ENCODE peak calls at places on chromosomes 12 and 14, in ten cellular contexts. One of them, this sample, is unnamed.

GRCh38 chr12:108234155-108234554 is 105.0 kb downstream of the CMKLR1 start:
- DNase-seq in pancreas: no peak
- DNase-seq in endodermal cell: no peak
- DNase-seq in body of pancreas: peak
- DNase-seq in fibroblast of mammary gland: peak
- DNase-seq in heart right ventricle: peak
- DNase-seq in osteoblast: no peak
- DNase-seq in fibroblast of villous mesenchyme: peak
- DNase-seq in fibroblast of the aortic adventitia: no peak
- DNase-seq in endothelial cell: peak
- DNase-seq in this sample: no peak

GRCh38 chr12:27096420-27096819 is 14.0 kb upstream of the C12orf71 start:
- DNase-seq in body of pancreas: no peak
- DNase-seq in fibroblast of the aortic adventitia: no peak
- DNase-seq in fibroblast of mammary gland: no peak
- DNase-seq in endothelial cell: no peak
- DNase-seq in osteoblast: no peak
- DNase-seq in heart right ventricle: no peak
- DNase-seq in endodermal cell: no peak
- DNase-seq in fibroblast of villous mesenchyme: no peak
- DNase-seq in pancreas: no peak
- DNase-seq in this sample: no peak

GRCh38 chr12:121061831-121062230 is 22.8 kb upstream of the OASL start:
- DNase-seq in pancreas: no peak
- DNase-seq in endothelial cell: no peak
- DNase-seq in body of pancreas: no peak
- DNase-seq in heart right ventricle: no peak
- DNase-seq in fibroblast of mammary gland: peak
- DNase-seq in fibroblast of the aortic adventitia: peak
- DNase-seq in fibroblast of villous mesenchyme: no peak
- DNase-seq in endodermal cell: peak
- DNase-seq in osteoblast: no peak
- DNase-seq in this sample: no peak

GRCh38 chr12:121505513-121505912 is 75.3 kb downstream of the KDM2B start:
- DNase-seq in body of pancreas: no peak
- DNase-seq in fibroblast of mammary gland: peak
- DNase-seq in endodermal cell: no peak
- DNase-seq in fibroblast of villous mesenchyme: no peak
- DNase-seq in osteoblast: peak
- DNase-seq in pancreas: no peak
- DNase-seq in fibroblast of the aortic adventitia: no peak
- DNase-seq in heart right ventricle: no peak
- DNase-seq in endothelial cell: no peak
- DNase-seq in this sample: no peak

GRCh38 chr12:124340080-124340900 is 45.4 kb downstream of the RFLNA start:
- DNase-seq in fibroblast of the aortic adventitia: no peak
- DNase-seq in endothelial cell: no peak
- DNase-seq in body of pancreas: no peak
- DNase-seq in fibroblast of mammary gland: no peak
- DNase-seq in heart right ventricle: no peak
- DNase-seq in fibroblast of villous mesenchyme: no peak
- DNase-seq in endodermal cell: no peak
- DNase-seq in osteoblast: no peak
- DNase-seq in pancreas: no peak
- DNase-seq in this sample: no peak

GRCh38 chr14:95620659-95621059 is 65.6 kb upstream of the TCL1B start:
- DNase-seq in endodermal cell: no peak
- DNase-seq in osteoblast: no peak
- DNase-seq in fibroblast of villous mesenchyme: no peak
- DNase-seq in endothelial cell: no peak
- DNase-seq in fibroblast of mammary gland: peak
- DNase-seq in pancreas: no peak
- DNase-seq in fibroblast of the aortic adventitia: no peak
- DNase-seq in body of pancreas: no peak
- DNase-seq in heart right ventricle: no peak
- DNase-seq in this sample: no peak

GRCh38 chr12:4900327-4900726 is 9.4 kb upstream of the KCNA1 start:
- DNase-seq in fibroblast of mammary gland: peak
- DNase-seq in endodermal cell: no peak
- DNase-seq in endothelial cell: no peak
- DNase-seq in body of pancreas: no peak
- DNase-seq in osteoblast: peak
- DNase-seq in heart right ventricle: no peak
- DNase-seq in pancreas: no peak
- DNase-seq in fibroblast of the aortic adventitia: peak
- DNase-seq in fibroblast of villous mesenchyme: no peak
- DNase-seq in this sample: no peak

GRCh38 chr12:68446896-68447806 is 115.0 kb upstream of the MDM1 start:
- DNase-seq in pancreas: no peak
- DNase-seq in fibroblast of the aortic adventitia: peak
- DNase-seq in endothelial cell: no peak
- DNase-seq in osteoblast: no peak
- DNase-seq in heart right ventricle: no peak
- DNase-seq in endodermal cell: peak
- DNase-seq in fibroblast of mammary gland: peak
- DNase-seq in body of pancreas: no peak
- DNase-seq in fibroblast of villous mesenchyme: peak
- DNase-seq in this sample: no peak

GRCh38 chr12:1747609-1748008 is 56.7 kb downstream of the ADIPOR2 start:
- DNase-seq in osteoblast: no peak
- DNase-seq in endodermal cell: no peak
- DNase-seq in endothelial cell: no peak
- DNase-seq in body of pancreas: no peak
- DNase-seq in fibroblast of villous mesenchyme: no peak
- DNase-seq in fibroblast of mammary gland: no peak
- DNase-seq in heart right ventricle: no peak
- DNase-seq in fibroblast of the aortic adventitia: no peak
- DNase-seq in pancreas: no peak
- DNase-seq in this sample: no peak

GRCh38 chr14:74682169-74682952 is 30.5 kb downstream of the AREL1 start:
- DNase-seq in fibroblast of villous mesenchyme: peak
- DNase-seq in heart right ventricle: no peak
- DNase-seq in osteoblast: no peak
- DNase-seq in endothelial cell: no peak
- DNase-seq in pancreas: no peak
- DNase-seq in endodermal cell: no peak
- DNase-seq in body of pancreas: no peak
- DNase-seq in fibroblast of mammary gland: no peak
- DNase-seq in fibroblast of the aortic adventitia: no peak
- DNase-seq in this sample: no peak

GRCh38 chr14:98070521-98070920 is 1201.5 kb downstream of the BCL11B start:
- DNase-seq in endothelial cell: no peak
- DNase-seq in osteoblast: no peak
- DNase-seq in fibroblast of villous mesenchyme: no peak
- DNase-seq in body of pancreas: no peak
- DNase-seq in fibroblast of the aortic adventitia: no peak
- DNase-seq in fibroblast of mammary gland: no peak
- DNase-seq in endodermal cell: no peak
- DNase-seq in heart right ventricle: no peak
- DNase-seq in pancreas: no peak
- DNase-seq in this sample: no peak

GRCh38 chr12:71840226-71840847 is 778 bp downstream of the TBC1D15 start:
- DNase-seq in endothelial cell: peak
- DNase-seq in heart right ventricle: peak
- DNase-seq in body of pancreas: peak
- DNase-seq in fibroblast of mammary gland: peak
- DNase-seq in osteoblast: no peak
- DNase-seq in pancreas: no peak
- DNase-seq in fibroblast of the aortic adventitia: peak
- DNase-seq in endodermal cell: no peak
- DNase-seq in fibroblast of villous mesenchyme: peak
- DNase-seq in this sample: no peak

GRCh38 chr14:30525833-30526232 is 33.1 kb upstream of the G2E3 start:
- DNase-seq in fibroblast of villous mesenchyme: peak
- DNase-seq in body of pancreas: no peak
- DNase-seq in osteoblast: peak
- DNase-seq in fibroblast of the aortic adventitia: no peak
- DNase-seq in pancreas: no peak
- DNase-seq in fibroblast of mammary gland: peak
- DNase-seq in heart right ventricle: no peak
- DNase-seq in endodermal cell: no peak
- DNase-seq in endothelial cell: no peak
- DNase-seq in this sample: no peak

GRCh38 chr14:34227834-34228662 is 234.0 kb downstream of the SPTSSA start:
- DNase-seq in body of pancreas: peak
- DNase-seq in fibroblast of mammary gland: peak
- DNase-seq in fibroblast of the aortic adventitia: peak
- DNase-seq in osteoblast: peak
- DNase-seq in endodermal cell: peak
- DNase-seq in fibroblast of villous mesenchyme: peak
- DNase-seq in heart right ventricle: peak
- DNase-seq in endothelial cell: peak
- DNase-seq in pancreas: peak
- DNase-seq in this sample: no peak

GRCh38 chr14:104582649-104583048 is 3.1 kb downstream of the C14orf180 start:
- DNase-seq in endothelial cell: no peak
- DNase-seq in body of pancreas: peak
- DNase-seq in fibroblast of mammary gland: no peak
- DNase-seq in osteoblast: no peak
- DNase-seq in fibroblast of the aortic adventitia: no peak
- DNase-seq in heart right ventricle: peak
- DNase-seq in fibroblast of villous mesenchyme: no peak
- DNase-seq in endodermal cell: no peak
- DNase-seq in pancreas: no peak
- DNase-seq in this sample: no peak

GRCh38 chr12:8734873-8735381 is 37.1 kb downstream of the RIMKLB start:
- DNase-seq in body of pancreas: no peak
- DNase-seq in fibroblast of villous mesenchyme: no peak
- DNase-seq in fibroblast of mammary gland: no peak
- DNase-seq in pancreas: no peak
- DNase-seq in heart right ventricle: no peak
- DNase-seq in fibroblast of the aortic adventitia: peak
- DNase-seq in endodermal cell: no peak
- DNase-seq in endothelial cell: no peak
- DNase-seq in osteoblast: peak
- DNase-seq in this sample: no peak

GRCh38 chr12:120316798-120317257 is 10.8 kb downstream of the PLA2G1B start:
- DNase-seq in endodermal cell: no peak
- DNase-seq in osteoblast: no peak
- DNase-seq in heart right ventricle: no peak
- DNase-seq in body of pancreas: peak
- DNase-seq in endothelial cell: no peak
- DNase-seq in fibroblast of mammary gland: no peak
- DNase-seq in pancreas: no peak
- DNase-seq in fibroblast of the aortic adventitia: no peak
- DNase-seq in fibroblast of villous mesenchyme: no peak
- DNase-seq in this sample: no peak

GRCh38 chr12:63916561-63917476 is 72.3 kb downstream of the SRGAP1 start:
- DNase-seq in endothelial cell: no peak
- DNase-seq in fibroblast of villous mesenchyme: peak
- DNase-seq in body of pancreas: no peak
- DNase-seq in fibroblast of mammary gland: peak
- DNase-seq in osteoblast: no peak
- DNase-seq in heart right ventricle: no peak
- DNase-seq in endodermal cell: no peak
- DNase-seq in fibroblast of the aortic adventitia: peak
- DNase-seq in pancreas: no peak
- DNase-seq in this sample: no peak
- TF ChIP-seq CTCF in endothelial cell: no peak
- TF ChIP-seq CTCF in fibroblast of villous mesenchyme: no peak
- TF ChIP-seq CTCF in body of pancreas: no peak
- TF ChIP-seq CTCF in fibroblast of mammary gland: no peak
- TF ChIP-seq CTCF in osteoblast: no peak
- TF ChIP-seq CTCF in heart right ventricle: no peak
- TF ChIP-seq CTCF in endodermal cell: no peak
- TF ChIP-seq CTCF in fibroblast of the aortic adventitia: no peak
- TF ChIP-seq CTCF in pancreas: no peak
- TF ChIP-seq CTCF in this sample: no peak

GRCh38 chr12:106709068-106709511 is 65.4 kb upstream of the RIC8B start:
- DNase-seq in body of pancreas: no peak
- DNase-seq in fibroblast of mammary gland: no peak
- DNase-seq in endothelial cell: no peak
- DNase-seq in endodermal cell: peak
- DNase-seq in fibroblast of villous mesenchyme: no peak
- DNase-seq in pancreas: no peak
- DNase-seq in fibroblast of the aortic adventitia: no peak
- DNase-seq in heart right ventricle: no peak
- DNase-seq in osteoblast: no peak
- DNase-seq in this sample: no peak
- TF ChIP-seq CTCF in body of pancreas: no peak
- TF ChIP-seq CTCF in fibroblast of mammary gland: no peak
- TF ChIP-seq CTCF in endothelial cell: no peak
- TF ChIP-seq CTCF in endodermal cell: peak
- TF ChIP-seq CTCF in fibroblast of villous mesenchyme: peak
- TF ChIP-seq CTCF in pancreas: no peak
- TF ChIP-seq CTCF in fibroblast of the aortic adventitia: no peak
- TF ChIP-seq CTCF in heart right ventricle: no peak
- TF ChIP-seq CTCF in osteoblast: no peak
- TF ChIP-seq CTCF in this sample: no peak

GRCh38 chr12:131674373-131674772 is 36.5 kb upstream of the SFSWAP start:
- DNase-seq in endodermal cell: peak
- DNase-seq in heart right ventricle: no peak
- DNase-seq in fibroblast of mammary gland: no peak
- DNase-seq in osteoblast: peak
- DNase-seq in fibroblast of villous mesenchyme: no peak
- DNase-seq in fibroblast of the aortic adventitia: no peak
- DNase-seq in endothelial cell: no peak
- DNase-seq in body of pancreas: no peak
- DNase-seq in pancreas: no peak
- DNase-seq in this sample: no peak
- TF ChIP-seq CTCF in endodermal cell: no peak
- TF ChIP-seq CTCF in heart right ventricle: no peak
- TF ChIP-seq CTCF in fibroblast of mammary gland: no peak
- TF ChIP-seq CTCF in osteoblast: no peak
- TF ChIP-seq CTCF in fibroblast of villous mesenchyme: no peak
- TF ChIP-seq CTCF in fibroblast of the aortic adventitia: no peak
- TF ChIP-seq CTCF in endothelial cell: no peak
- TF ChIP-seq CTCF in body of pancreas: no peak
- TF ChIP-seq CTCF in pancreas: no peak
- TF ChIP-seq CTCF in this sample: no peak

DNA sequence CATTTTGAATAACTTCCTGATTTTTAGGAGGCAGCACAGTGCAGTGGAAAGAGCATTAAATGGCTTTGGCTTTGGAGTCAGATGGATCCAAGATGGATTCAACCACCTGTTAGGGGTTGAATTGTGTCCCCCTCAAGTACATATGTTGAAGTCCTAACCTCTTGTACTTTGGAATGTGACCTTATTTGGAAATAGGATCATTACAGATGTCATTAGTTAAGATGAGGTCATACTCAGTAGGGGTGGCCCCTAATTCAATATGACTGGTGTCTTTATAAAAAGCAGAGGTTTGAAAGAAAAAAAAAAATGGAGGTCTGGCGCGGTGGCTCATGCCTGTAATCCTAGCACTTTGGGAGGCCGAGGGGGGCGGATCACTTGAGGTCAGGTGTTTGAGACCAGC is 18.8 kb downstream of the ATP5MC2 start:
- DNase-seq in heart right ventricle: no peak
- DNase-seq in endothelial cell: no peak
- DNase-seq in fibroblast of the aortic adventitia: no peak
- DNase-seq in osteoblast: no peak
- DNase-seq in endodermal cell: no peak
- DNase-seq in body of pancreas: no peak
- DNase-seq in fibroblast of villous mesenchyme: no peak
- DNase-seq in pancreas: no peak
- DNase-seq in fibroblast of mammary gland: peak
- DNase-seq in this sample: no peak
- TF ChIP-seq CTCF in heart right ventricle: no peak
- TF ChIP-seq CTCF in endothelial cell: no peak
- TF ChIP-seq CTCF in fibroblast of the aortic adventitia: no peak
- TF ChIP-seq CTCF in osteoblast: no peak
- TF ChIP-seq CTCF in endodermal cell: no peak
- TF ChIP-seq CTCF in body of pancreas: no peak
- TF ChIP-seq CTCF in fibroblast of villous mesenchyme: no peak
- TF ChIP-seq CTCF in pancreas: no peak
- TF ChIP-seq CTCF in fibroblast of mammary gland: no peak
- TF ChIP-seq CTCF in this sample: no peak

This sample was measured in activated B cell treated with CpG ODN at 0.5 μM for 24 hours.